ENCODE peak calls at places on chromosomes 11 and 22, in four cellular contexts. L is M059J; O is effector CD4-positive, alpha-beta T cell; C is neural progenitor cell. P is an unnamed sample.
A peak's percentile ranks its signal among the peaks of the same experiment; 100 is the strongest.

GRCh38 chr11:27205779-27206549 is 157.1 kb downstream of the CCDC34 start:
- DNase-seq in L (no peak), O (no peak), C (no peak), P (no peak)

GRCh38 chr11:95154514-95154913 is 64.9 kb downstream of the ENDOD1 start:
- DNase-seq in L (peak; percentile 45), O (peak; percentile 35), C (peak; percentile 80), P (peak; percentile 95)

GRCh38 chr22:29617922-29618629 is 14.6 kb downstream of the NF2 start:
- DNase-seq in L (peak; percentile 91), O (no peak), C (no peak), P (no peak)

GRCh38 chr11:64614927-64615326 is 23.9 kb downstream of the SLC22A12 start:
- DNase-seq in L (no peak), O (no peak), C (no peak), P (no peak)

GRCh38 chr11:60763692-60764369 is 7.2 kb downstream of the MS4A15 start:
- DNase-seq in L (peak; percentile 22), O (no peak), C (no peak), P (no peak)

GRCh38 chr11:86627776-86628455 is 44.5 kb downstream of the ME3 start:
- DNase-seq in L (no peak), O (no peak), C (no peak), P (no peak)

GRCh38 chr11:68040957-68041591 is 2.2 kb downstream of the TCIRG1 start:
- DNase-seq in L (no peak), O (no peak), C (no peak), P (no peak)

GRCh38 chr11:36253238-36253637 is 36.0 kb downstream of the COMMD9 start:
- DNase-seq in L (no peak), O (no peak), C (peak; percentile 61), P (no peak)

GRCh38 chr11:44622190-44622650 is 56.8 kb downstream of the CD82 start:
- DNase-seq in L (no peak), O (no peak), C (no peak), P (peak; percentile 38)

GRCh38 chr22:35782504-35782903 is 64.8 kb downstream of the APOL5 start:
- DNase-seq in L (peak; percentile 42), O (no peak), C (no peak), P (no peak)

GRCh38 chr22:41831383-41831782 is 1.5 kb upstream of the SREBF2 start:
- DNase-seq in L (peak; percentile 35), O (no peak), C (no peak), P (peak; percentile 54)

GRCh38 chr11:130924750-130925149 is 8.5 kb upstream of the SNX19 start:
- DNase-seq in L (no peak), O (no peak), C (no peak), P (no peak)

GRCh38 chr22:16783930-16784354 is 41.3 kb downstream of the XKR3 start:
- DNase-seq in L (peak; percentile 21), O (no peak), C (peak; percentile 30), P (peak; percentile 72)

GRCh38 chr22:35451602-35452001 is 51.7 kb downstream of the MCM5 start:
- DNase-seq in L (no peak), O (no peak), C (no peak), P (no peak)

GRCh38 chr22:22061085-22062077 is 78.8 kb upstream of the TOP3B start:
- DNase-seq in L (no peak), O (no peak), C (no peak), P (peak; percentile 92)

GRCh38 chr11:69201764-69202370 is 46.1 kb downstream of the SMIM38 start:
- DNase-seq in L (no peak), O (no peak), C (no peak), P (no peak)

GRCh38 chr11:130527648-130528300 is 79.3 kb downstream of the ADAMTS15 start:
- DNase-seq in L (peak; percentile 76), O (no peak), C (no peak), P (no peak)

GRCh38 chr11:17221968-17222367 is 14.2 kb upstream of the PIK3C2A start:
- DNase-seq in L (peak; percentile 62), O (no peak), C (no peak), P (no peak)

GRCh38 chr11:122803306-122803705 is 35.0 kb upstream of the CRTAM start:
- DNase-seq in L (peak; percentile 93), O (no peak), C (no peak), P (no peak)

GRCh38 chr11:29162490-29162889 is 854.3 kb downstream of the KCNA4 start:
- DNase-seq in L (no peak), O (no peak), C (no peak), P (no peak)

GRCh38 chr11:3181722-3182461 is 16.8 kb upstream of the OSBPL5 start:
- DNase-seq in L (no peak), O (no peak), C (no peak), P (no peak)

GRCh38 chr11:130738618-130739017 is 177.7 kb downstream of the SNX19 start:
- DNase-seq in L (peak; percentile 91), O (no peak), C (no peak), P (no peak)

GRCh38 chr22:29254283-29254653 is 13.5 kb downstream of the RHBDD3 start:
- DNase-seq in L (no peak), O (no peak), C (no peak), P (no peak)

GRCh38 chr22:42317691-42318547 is 47.5 kb upstream of the TCF20 start:
- DNase-seq in L (no peak), O (no peak), C (no peak), P (no peak)

GRCh38 chr11:12212181-12212820 is 101.9 kb downstream of the MICAL2 start:
- DNase-seq in L (peak; percentile 35), O (no peak), C (no peak), P (no peak)

GRCh38 chr11:40328890-40329617 is 1130.4 kb downstream of the LRRC4C start:
- DNase-seq in L (peak; percentile 99), O (no peak), C (no peak), P (no peak)

GRCh38 chr11:113182288-113182687 is 132.1 kb upstream of the TTC12 start:
- DNase-seq in L (no peak), O (no peak), C (no peak), P (no peak)

P was measured in Karpas-422.